ENCODE peak calls at places on chromosome 19, in six cellular contexts. U, E, O, B, S and J are unnamed samples.

GRCh38 chr19:16541526-16542044 is 652 bp downstream of the CHERP start:
- DNase-seq in U (peak), E (no peak), O (no peak), B (no peak), S (no peak), J (peak)

GRCh38 chr19:32876919-32877285 is 7.3 kb upstream of the SLC7A9 start:
- DNase-seq in U (peak), E (no peak), O (peak), B (peak), S (no peak), J (peak)

GRCh38 chr19:30719189-30719990 is 347.2 kb downstream of the ZNF536 start:
- DNase-seq in U (peak), E (no peak), O (peak), B (peak), S (peak), J (peak)

GRCh38 chr19:45186509-45187334 is 8.1 kb downstream of the BLOC1S3 start:
- DNase-seq in U (no peak), E (no peak), O (no peak), B (no peak), S (no peak), J (peak)

GRCh38 chr19:18431351-18432197 is 6.4 kb downstream of the ISYNA1 start:
- DNase-seq in U (no peak), E (no peak), O (no peak), B (no peak), S (peak), J (no peak)

GRCh38 chr19:29842471-29843179 is 30.8 kb downstream of the CCNE1 start:
- DNase-seq in U (no peak), E (no peak), O (no peak), B (no peak), S (no peak), J (no peak)

GRCh38 chr19:13149628-13150186 is 468 bp downstream of the STX10 start:
- DNase-seq in U (peak), E (no peak), O (peak), B (peak), S (peak), J (peak)

GRCh38 chr19:17074628-17075034 is 621 bp downstream of the HAUS8 start:
- DNase-seq in U (no peak), E (no peak), O (no peak), B (no peak), S (no peak), J (no peak)

GRCh38 chr19:32828643-32829344 is 40.8 kb downstream of the SLC7A9 start:
- DNase-seq in U (no peak), E (no peak), O (no peak), B (no peak), S (no peak), J (no peak)

GRCh38 chr19:11555246-11555645 is 3.8 kb downstream of the ELOF1 start:
- DNase-seq in U (no peak), E (no peak), O (no peak), B (no peak), S (no peak), J (no peak)

GRCh38 chr19:55460670-55461258 is 678 bp downstream of the ISOC2 start:
- DNase-seq in U (peak), E (no peak), O (peak), B (peak), S (peak), J (peak)

GRCh38 chr19:33580026-33580644 is 41.6 kb upstream of the CHST8 start:
- DNase-seq in U (no peak), E (no peak), O (no peak), B (no peak), S (no peak), J (no peak)

GRCh38 chr19:12692960-12693359 is 3.5 kb downstream of the FBXW9 start:
- DNase-seq in U (no peak), E (no peak), O (no peak), B (no peak), S (no peak), J (no peak)

GRCh38 chr19:15108145-15108844 is 1.1 kb downstream of the SYDE1 start:
- DNase-seq in U (no peak), E (no peak), O (no peak), B (no peak), S (no peak), J (peak)

GRCh38 chr19:2743099-2743498 is 3.3 kb upstream of the SLC39A3 start:
- DNase-seq in U (no peak), E (no peak), O (no peak), B (no peak), S (no peak), J (no peak)

GRCh38 chr19:34317311-34317927 is 47.6 kb upstream of the GPI start:
- DNase-seq in U (no peak), E (no peak), O (peak), B (no peak), S (no peak), J (peak)

GRCh38 chr19:47802521-47803043 is 1.8 kb downstream of the TPRX1 start:
- DNase-seq in U (no peak), E (no peak), O (no peak), B (no peak), S (no peak), J (no peak)

GRCh38 chr19:55137915-55138314 is 11.1 kb downstream of the TNNT1 start:
- DNase-seq in U (no peak), E (no peak), O (no peak), B (no peak), S (no peak), J (no peak)

GRCh38 chr19:38632476-38633213 is 13.7 kb downstream of the EIF3K start:
- DNase-seq in U (no peak), E (no peak), O (no peak), B (no peak), S (no peak), J (no peak)

GRCh38 chr19:17841810-17842662 is 5.7 kb downstream of the JAK3 start:
- DNase-seq in U (peak), E (peak), O (peak), B (peak), S (peak), J (peak)

GRCh38 chr19:2567580-2567979 is 91.7 kb downstream of the GADD45B start:
- DNase-seq in U (no peak), E (no peak), O (peak), B (peak), S (peak), J (no peak)

GRCh38 chr19:3504723-3505122 is 1.4 kb upstream of the FZR1 start:
- DNase-seq in U (no peak), E (no peak), O (no peak), B (no peak), S (no peak), J (no peak)

GRCh38 chr19:34507414-34508067 is 26.0 kb downstream of the WTIP start:
- DNase-seq in U (no peak), E (no peak), O (no peak), B (no peak), S (no peak), J (no peak)

GRCh38 chr19:54208784-54209057 is 8.1 kb downstream of the RPS9 start:
- DNase-seq in U (no peak), E (no peak), O (no peak), B (no peak), S (no peak), J (no peak)

GRCh38 chr19:42455621-42456081 is 12.9 kb upstream of the CXCL17 start:
- DNase-seq in U (no peak), E (no peak), O (peak), B (peak), S (no peak), J (no peak)

GRCh38 chr19:1027953-1028902 is 1.8 kb downstream of the CNN2 start:
- DNase-seq in U (peak), E (no peak), O (peak), B (peak), S (peak), J (peak)

GRCh38 chr19:35741216-35741541 is 1.1 kb downstream of the IGFLR1 start:
- DNase-seq in U (no peak), E (no peak), O (no peak), B (no peak), S (no peak), J (no peak)

GRCh38 chr19:55585658-55586339 is 5.2 kb upstream of the ZNF579 start:
- DNase-seq in U (peak), E (no peak), O (peak), B (peak), S (peak), J (peak)

GRCh38 chr19:1102407-1103106 is 1.2 kb upstream of the GPX4 start:
- DNase-seq in U (peak), E (peak), O (peak), B (peak), S (peak), J (peak)

GRCh38 chr19:2037676-2038255 is 13.3 kb downstream of the MKNK2 start:
- DNase-seq in U (no peak), E (no peak), O (no peak), B (peak), S (no peak), J (no peak)

GRCh38 chr19:2235396-2236284 is 489 bp downstream of the PLEKHJ1 start:
- DNase-seq in U (no peak), E (no peak), O (peak), B (peak), S (peak), J (no peak)

GRCh38 chr19:31676271-31677004 is 327.2 kb upstream of the TSHZ3 start:
- DNase-seq in U (peak), E (no peak), O (no peak), B (no peak), S (peak), J (no peak)

GRCh38 chr19:48896191-48896720 is 2.3 kb downstream of the TULP2 start:
- DNase-seq in U (peak), E (no peak), O (peak), B (peak), S (peak), J (peak)

GRCh38 chr19:45568732-45569131 is 15.9 kb downstream of the OPA3 start:
- DNase-seq in U (peak), E (no peak), O (no peak), B (no peak), S (no peak), J (peak)

GRCh38 chr19:27974082-27974513 is 1238.9 kb downstream of the UQCRFS1 start:
- DNase-seq in U (peak), E (no peak), O (peak), B (peak), S (peak), J (peak)

GRCh38 chr19:18589380-18590272 is 1.0 kb downstream of the REX1BD start:
- DNase-seq in U (peak), E (peak), O (peak), B (peak), S (peak), J (peak)

DNA sequence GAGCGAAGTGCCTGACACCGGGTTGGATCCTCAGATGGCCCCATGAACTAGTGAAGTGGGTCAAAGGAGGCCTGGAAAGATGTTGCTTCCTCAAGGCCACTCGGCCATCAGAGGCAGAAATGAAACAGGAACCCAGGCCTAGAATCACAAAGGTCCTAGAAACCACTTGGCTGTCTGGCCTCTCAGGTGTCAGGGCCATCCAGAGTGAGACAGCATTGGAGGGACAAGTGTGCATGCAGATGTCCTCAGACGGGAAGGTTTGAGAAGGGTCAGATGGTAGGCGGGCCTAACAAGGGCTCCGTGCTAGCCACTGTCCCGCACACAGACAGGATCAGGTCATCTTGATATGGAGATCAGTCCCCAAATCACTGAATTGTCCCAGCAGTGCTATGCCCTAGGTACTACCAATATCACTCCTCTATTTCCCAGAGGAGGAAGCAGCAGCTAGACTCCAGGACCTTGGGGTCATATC is 14.3 kb downstream of the CCDC97 start:
- DNase-seq in U (no peak), E (no peak), O (no peak), B (no peak), S (no peak), J (peak)
- H3K4me3 ChIP-seq in U (no peak), E (no peak), O (no peak), B (no peak), S (no peak), J (no peak)

GRCh38 chr19:52048604-52049493 is at the start of gene ZNF432:
- DNase-seq in U (peak), E (no peak), O (peak), B (peak), S (peak), J (peak)
- TF ChIP-seq CTCF in U (no peak), E (no peak), O (no peak), B (no peak), S (no peak), J (no peak)

GRCh38 chr19:51468545-51468920 is 9.8 kb upstream of the CEACAM18 start:
- DNase-seq in U (no peak), E (no peak), O (no peak), B (no peak), S (no peak), J (no peak)

GRCh38 chr19:51467864-51468544 is 9.8 kb upstream of the SIGLEC8 start:
- DNase-seq in U (no peak), E (no peak), O (no peak), B (no peak), S (no peak), J (no peak)

GRCh38 chr19:51470966-51471365 is 7.4 kb upstream of the CEACAM18 start:
- DNase-seq in U (peak), E (no peak), O (no peak), B (no peak), S (no peak), J (peak)

GRCh38 chr19:51469629-51470028 is 8.7 kb upstream of the CEACAM18 start:
- DNase-seq in U (no peak), E (no peak), O (no peak), B (no peak), S (no peak), J (no peak)

DNA sequence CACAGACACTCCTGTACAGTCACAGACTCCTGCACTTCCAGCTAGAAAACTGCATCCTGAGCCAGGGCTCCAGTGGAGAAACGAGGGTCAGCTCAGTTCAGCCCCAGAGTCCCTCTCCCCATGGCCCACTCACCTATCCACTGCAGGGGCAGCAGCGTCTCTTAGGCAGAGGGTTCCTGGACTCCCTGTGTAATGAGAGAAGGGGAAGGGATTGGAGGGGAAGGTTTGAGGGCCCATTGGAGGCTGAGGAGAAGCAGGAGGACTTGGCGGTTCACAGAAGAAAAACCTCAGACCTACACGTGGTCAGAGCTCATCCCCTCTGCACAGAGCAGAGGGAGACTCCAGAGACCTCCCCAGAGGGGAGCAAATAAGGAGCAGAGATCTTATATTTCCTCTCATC is 9.2 kb upstream of the CEACAM18 start:
- DNase-seq in U (no peak), E (no peak), O (no peak), B (no peak), S (no peak), J (no peak)
- H3K4me3 ChIP-seq in U (no peak), E (no peak), O (no peak), B (no peak), S (no peak), J (no peak)

GRCh38 chr19:7534531-7534980 is 961 bp upstream of the PNPLA6 start:
- DNase-seq in U (peak), E (no peak), O (peak), B (peak), S (peak), J (peak)
- TF ChIP-seq CTCF in U (no peak), E (no peak), O (no peak), B (no peak), S (no peak), J (peak)

DNA sequence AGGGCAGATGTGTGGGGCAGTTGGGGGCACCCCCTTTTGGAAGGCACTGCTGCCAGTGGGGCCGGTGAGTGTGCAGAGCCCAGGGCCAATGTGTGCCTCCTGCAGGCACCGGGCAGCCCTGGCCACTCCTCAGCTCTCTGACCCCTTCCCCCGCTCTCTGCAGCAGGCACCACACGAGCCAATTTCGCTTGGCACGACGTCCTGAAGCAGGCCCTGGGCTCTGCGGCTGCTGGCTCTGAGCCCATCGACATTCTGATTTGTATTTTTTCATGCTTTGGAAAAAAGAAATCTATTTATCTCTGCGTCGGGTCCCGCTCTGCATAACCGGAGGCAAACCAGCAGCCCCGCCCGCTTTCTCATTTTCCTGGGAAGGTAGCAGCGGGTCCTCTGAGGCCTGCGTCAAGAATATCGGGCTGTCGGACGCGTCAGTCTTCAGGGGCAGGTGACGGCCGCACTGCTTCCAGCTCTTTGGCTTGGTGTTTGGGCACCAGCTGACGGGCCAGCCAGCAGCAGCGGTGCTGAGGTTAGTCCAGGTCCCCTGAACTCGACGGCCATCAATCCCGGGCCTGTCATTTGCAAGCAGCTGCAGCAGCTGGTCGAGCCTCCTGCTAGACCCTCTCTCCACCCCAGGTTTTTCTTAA is 134.3 kb downstream of the KDM4B start:
- DNase-seq in U (peak), E (no peak), O (no peak), B (no peak), S (peak), J (no peak)
- H3K4me3 ChIP-seq in U (no peak), E (no peak), O (no peak), B (no peak), S (no peak), J (no peak)